ENCODE peak calls at places on chromosomes 4 and X, in ten cellular contexts. V, T, J, O, Y, A, K, D, P and I are unnamed samples.

GRCh38 chr4:8191136-8191747 is 7.8 kb upstream of the SH3TC1 start:
- DNase-seq in V (peak), T (peak), J (peak), O (peak), Y (peak), A (peak), K (no peak), D (peak), P (peak), I (peak)

GRCh38 chr4:103036169-103036568 is 16.7 kb upstream of the SLC9B1 start:
- DNase-seq in V (no peak), T (no peak), J (no peak), O (no peak), Y (no peak), A (no peak), K (no peak), D (no peak), P (no peak), I (no peak)

GRCh38 chr4:48110452-48110978 is 23.5 kb downstream of the TXK start:
- DNase-seq in V (no peak), T (no peak), J (no peak), O (no peak), Y (no peak), A (no peak), K (no peak), D (no peak), P (no peak), I (no peak)

GRCh38 chrX:45992402-45993123 is 552.7 kb downstream of the ZNF674 start:
- DNase-seq in V (no peak), T (no peak), J (no peak), O (no peak), Y (no peak), A (no peak), K (no peak), D (no peak), P (no peak), I (no peak)

GRCh38 chrX:71301195-71301924 is at the start of gene ITGB1BP2:
- DNase-seq in V (peak), T (no peak), J (no peak), O (peak), Y (no peak), A (no peak), K (no peak), D (peak), P (peak), I (no peak)

GRCh38 chr4:39335566-39335965 is 30.6 kb downstream of the RFC1 start:
- DNase-seq in V (no peak), T (no peak), J (no peak), O (no peak), Y (no peak), A (no peak), K (no peak), D (no peak), P (no peak), I (no peak)

GRCh38 chrX:22538581-22538980 is 265.9 kb downstream of the CBLL2 start:
- DNase-seq in V (no peak), T (no peak), J (no peak), O (no peak), Y (no peak), A (no peak), K (no peak), D (no peak), P (no peak), I (no peak)

GRCh38 chr4:42371306-42372063 is 25.8 kb upstream of the SHISA3 start:
- DNase-seq in V (no peak), T (peak), J (no peak), O (peak), Y (no peak), A (no peak), K (peak), D (peak), P (no peak), I (peak)

GRCh38 chrX:37871626-37872302 is 24.4 kb upstream of the DYNLT3 start:
- DNase-seq in V (no peak), T (peak), J (no peak), O (peak), Y (no peak), A (no peak), K (peak), D (peak), P (no peak), I (peak)

GRCh38 chrX:17590892-17591740 is 146.2 kb upstream of the SCML1 start:
- DNase-seq in V (peak), T (peak), J (peak), O (peak), Y (no peak), A (peak), K (peak), D (peak), P (peak), I (peak)

GRCh38 chrX:65034292-65034640 is 58.0 kb upstream of the ZC4H2 start:
- DNase-seq in V (no peak), T (no peak), J (no peak), O (no peak), Y (no peak), A (no peak), K (no peak), D (no peak), P (no peak), I (no peak)

GRCh38 chr4:154616287-154616686 is 3.8 kb upstream of the FGG start:
- DNase-seq in V (no peak), T (no peak), J (no peak), O (no peak), Y (no peak), A (no peak), K (no peak), D (no peak), P (no peak), I (no peak)

GRCh38 chrX:152989292-152989658 is 4.6 kb downstream of the PNMA5 start:
- DNase-seq in V (no peak), T (no peak), J (no peak), O (peak), Y (no peak), A (no peak), K (no peak), D (no peak), P (no peak), I (no peak)

GRCh38 chr4:189940178-189941004 is at the start of gene FRG1:
- DNase-seq in V (peak), T (peak), J (peak), O (peak), Y (peak), A (peak), K (peak), D (peak), P (peak), I (no peak)

GRCh38 chr4:61202638-61203495 is 2.7 kb downstream of the ADGRL3 start:
- DNase-seq in V (no peak), T (no peak), J (no peak), O (no peak), Y (no peak), A (no peak), K (no peak), D (no peak), P (no peak), I (no peak)

GRCh38 chrX:76454456-76454927 is 27.0 kb downstream of the MAGEE1 start:
- DNase-seq in V (no peak), T (peak), J (no peak), O (peak), Y (no peak), A (no peak), K (peak), D (peak), P (no peak), I (peak)

GRCh38 chr4:140426610-140427103 is 791 bp downstream of the CLGN start:
- DNase-seq in V (no peak), T (no peak), J (no peak), O (no peak), Y (no peak), A (no peak), K (no peak), D (no peak), P (no peak), I (peak)

GRCh38 chr4:151698213-151698612 is 62.6 kb downstream of the GATB start:
- DNase-seq in V (no peak), T (no peak), J (no peak), O (no peak), Y (no peak), A (no peak), K (no peak), D (no peak), P (no peak), I (no peak)

GRCh38 chr4:39256436-39256835 is 74.1 kb downstream of the WDR19 start:
- DNase-seq in V (no peak), T (no peak), J (no peak), O (no peak), Y (no peak), A (no peak), K (no peak), D (peak), P (no peak), I (no peak)

GRCh38 chr4:189845145-189845846 is 95.4 kb upstream of the FRG1 start:
- DNase-seq in V (no peak), T (no peak), J (no peak), O (peak), Y (no peak), A (no peak), K (no peak), D (no peak), P (no peak), I (no peak)

GRCh38 chrX:131816551-131817136 is 206.5 kb upstream of the STK26 start:
- DNase-seq in V (peak), T (peak), J (peak), O (peak), Y (no peak), A (no peak), K (peak), D (peak), P (peak), I (no peak)

GRCh38 chr4:163191999-163192398 is 25.3 kb upstream of the NAF1 start:
- DNase-seq in V (no peak), T (no peak), J (no peak), O (peak), Y (no peak), A (no peak), K (peak), D (peak), P (no peak), I (peak)

GRCh38 chr4:53598901-53599300 is 7.6 kb upstream of the LNX1 start:
- DNase-seq in V (no peak), T (peak), J (no peak), O (no peak), Y (no peak), A (no peak), K (no peak), D (peak), P (no peak), I (no peak)

GRCh38 chrX:129786210-129786651 is 6.5 kb downstream of the SASH3 start:
- DNase-seq in V (no peak), T (no peak), J (peak), O (no peak), Y (no peak), A (no peak), K (no peak), D (no peak), P (no peak), I (peak)

GRCh38 chr4:48071171-48071570 is 54.6 kb downstream of the NIPAL1 start:
- DNase-seq in V (no peak), T (no peak), J (no peak), O (no peak), Y (no peak), A (no peak), K (no peak), D (no peak), P (no peak), I (no peak)

GRCh38 chrX:40988100-40988499 is 97.1 kb upstream of the USP9X start:
- DNase-seq in V (no peak), T (no peak), J (no peak), O (no peak), Y (no peak), A (no peak), K (no peak), D (no peak), P (no peak), I (no peak)

GRCh38 chr4:2290974-2291704 is 29.2 kb upstream of the MXD4 start:
- DNase-seq in V (no peak), T (no peak), J (peak), O (no peak), Y (peak), A (peak), K (no peak), D (no peak), P (peak), I (no peak)

GRCh38 chrX:45769919-45770582 is 569.4 kb upstream of the DIPK2B start:
- DNase-seq in V (peak), T (peak), J (peak), O (peak), Y (peak), A (peak), K (peak), D (peak), P (peak), I (peak)

DNA sequence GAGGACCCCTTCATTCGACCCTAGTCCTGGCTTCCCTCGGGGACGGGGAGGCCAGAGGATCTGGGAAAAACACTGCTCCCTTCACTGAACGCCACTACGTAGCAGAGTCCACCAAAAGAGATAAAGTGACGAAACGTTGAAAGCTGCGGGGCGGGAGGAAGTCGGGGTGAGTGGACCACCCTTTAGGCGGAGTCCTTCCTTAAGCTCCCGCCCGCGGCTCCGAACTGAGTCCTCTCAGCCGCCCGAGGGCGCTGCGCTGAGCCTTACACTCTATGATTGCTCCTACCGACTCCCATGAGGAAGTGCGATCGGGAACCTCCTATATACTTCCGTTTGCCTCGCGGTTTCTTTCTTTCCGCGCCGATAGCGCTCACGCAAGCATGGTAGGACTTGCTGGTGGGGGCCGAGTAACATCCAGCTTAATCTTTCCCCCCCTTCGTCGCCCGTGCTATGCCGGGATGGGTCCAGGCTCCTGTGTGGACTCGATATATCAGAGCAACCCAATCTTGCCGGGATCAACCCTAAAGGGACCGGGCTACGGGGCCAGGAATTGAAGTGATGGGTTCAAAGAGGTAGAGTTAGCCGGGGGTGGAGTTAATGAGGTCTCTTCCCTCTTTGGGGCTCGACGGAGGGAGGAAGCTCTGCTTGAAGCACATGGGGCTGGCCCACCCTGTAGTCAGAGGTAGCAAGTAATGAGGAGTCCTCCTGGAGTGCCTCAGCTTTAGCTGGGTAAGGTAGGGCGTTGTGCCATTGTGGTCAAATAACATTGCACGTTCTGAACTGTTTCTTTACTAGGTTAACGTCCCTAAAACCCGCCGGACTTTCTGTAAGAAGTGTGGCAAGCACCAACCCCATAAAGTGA is at the start of gene RPL36A:
- DNase-seq in V (peak), T (peak), J (peak), O (peak), Y (peak), A (peak), K (peak), D (peak), P (peak), I (peak)
- TF ChIP-seq POLR2A in V (peak), T (peak), J (peak), O (peak), Y (peak), A (peak), K (peak), D (peak), P (peak), I (peak)

GRCh38 chr4:185541251-185541671 is 6.0 kb upstream of the PDLIM3 start:
- DNase-seq in V (peak), T (peak), J (peak), O (no peak), Y (no peak), A (no peak), K (no peak), D (peak), P (peak), I (no peak)
- TF ChIP-seq POLR2A in V (no peak), T (no peak), J (no peak), O (no peak), Y (no peak), A (no peak), K (no peak), D (no peak), P (no peak), I (no peak)

DNA sequence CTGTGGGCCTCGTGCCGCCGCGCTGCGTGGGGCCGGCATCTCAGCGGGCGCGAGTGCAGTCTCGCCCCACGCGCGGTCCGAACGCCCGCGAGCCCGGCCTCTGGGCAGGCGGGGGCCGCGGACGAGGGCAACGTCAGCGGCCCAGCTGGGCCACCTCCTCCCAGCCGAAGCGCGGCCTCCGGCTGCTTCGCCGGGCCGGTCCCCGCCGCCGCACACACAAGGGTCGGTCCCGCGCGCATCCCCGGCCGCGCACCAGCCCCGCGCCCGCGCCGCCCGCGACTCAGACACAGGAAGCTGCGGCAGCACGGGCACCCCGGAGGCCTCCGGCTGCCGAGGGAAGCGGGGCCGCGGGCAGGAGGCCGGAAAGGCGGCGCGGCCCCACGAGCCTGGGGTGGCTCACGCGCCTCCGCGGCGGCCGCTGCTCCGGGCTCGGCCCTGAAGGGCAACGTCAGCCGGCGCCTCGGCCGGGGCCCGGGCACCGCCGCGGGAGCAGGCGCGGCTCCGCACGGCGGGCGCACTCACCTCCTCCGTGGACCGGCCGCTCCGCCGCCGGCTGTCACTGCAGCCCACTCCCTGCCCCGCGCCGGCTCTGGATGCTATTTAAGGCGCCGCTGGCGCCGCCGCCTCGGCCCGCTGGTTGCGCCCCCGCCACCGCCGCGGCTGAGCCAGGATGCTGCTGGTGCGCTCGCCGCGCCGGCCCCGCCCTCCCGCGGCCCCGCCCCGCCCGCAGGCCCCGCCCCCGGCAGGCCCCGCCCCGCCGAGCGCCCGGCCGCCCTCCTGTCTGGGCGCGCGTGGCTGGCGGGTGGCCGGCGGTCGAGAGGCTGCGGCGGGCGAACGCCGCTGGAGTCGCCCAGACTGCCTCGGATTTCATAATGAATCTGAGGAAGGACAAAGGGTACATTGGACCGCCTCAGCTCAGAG is at the start of gene ACSL1:
- DNase-seq in V (peak), T (peak), J (peak), O (peak), Y (peak), A (peak), K (peak), D (peak), P (peak), I (peak)
- TF ChIP-seq POLR2A in V (no peak), T (peak), J (peak), O (peak), Y (no peak), A (peak), K (peak), D (no peak), P (no peak), I (peak)

GRCh38 chrX:1453390-1453783 is 678 bp upstream of the ASMTL start:
- DNase-seq in V (no peak), T (no peak), J (no peak), O (no peak), Y (peak), A (no peak), K (no peak), D (no peak), P (no peak), I (no peak)
- TF ChIP-seq POLR2A in V (peak), T (no peak), J (peak), O (no peak), Y (no peak), A (no peak), K (peak), D (no peak), P (no peak), I (no peak)

DNA sequence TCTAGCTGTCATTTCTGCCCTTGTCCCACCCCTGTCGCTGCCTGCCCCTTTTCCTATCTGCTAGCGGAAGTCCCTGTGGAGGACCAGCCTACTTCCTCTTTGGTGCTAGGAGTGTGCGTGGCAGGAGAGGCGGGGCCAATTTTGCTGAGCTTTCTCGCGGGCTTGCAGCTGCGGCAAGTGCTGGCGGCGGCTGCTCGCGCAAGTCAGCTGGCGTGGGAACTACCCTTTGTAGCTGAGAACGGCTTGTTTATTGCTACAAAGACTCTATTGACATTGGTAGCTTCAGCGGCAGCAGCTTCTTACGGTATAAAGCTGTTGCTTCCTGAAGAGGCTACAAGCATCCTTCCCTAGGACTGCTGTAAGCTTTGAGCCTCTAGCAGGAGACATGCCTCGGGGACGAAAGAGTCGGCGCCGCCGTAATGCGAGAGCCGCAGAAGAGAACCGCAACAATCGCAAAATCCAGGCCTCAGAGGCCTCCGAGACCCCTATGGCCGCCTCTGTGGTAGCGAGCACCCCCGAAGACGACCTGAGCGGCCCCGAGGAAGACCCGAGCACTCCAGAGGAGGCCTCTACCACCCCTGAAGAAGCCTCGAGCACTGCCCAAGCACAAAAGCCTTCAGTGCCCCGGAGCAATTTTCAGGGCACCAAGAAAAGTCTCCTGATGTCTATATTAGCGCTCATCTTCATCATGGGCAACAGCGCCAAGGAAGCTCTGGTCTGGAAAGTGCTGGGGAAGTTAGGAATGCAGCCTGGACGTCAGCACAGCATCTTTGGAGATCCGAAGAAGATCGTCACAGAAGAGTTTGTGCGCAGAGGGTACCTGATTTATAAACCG is at the start of gene MAGEH1:
- DNase-seq in V (peak), T (peak), J (peak), O (peak), Y (peak), A (peak), K (peak), D (peak), P (peak), I (peak)
- TF ChIP-seq POLR2A in V (no peak), T (peak), J (peak), O (peak), Y (no peak), A (peak), K (peak), D (peak), P (peak), I (peak)